ENCODE peak calls at places on chromosomes 6 and 20, in four cellular contexts. B is heart left ventricle; P is activated CD8-positive, alpha-beta T cell treated with anti-CD3 and anti-CD28 coated beads for 36 hours; L is NCI-H1694. J is an unnamed sample.

GRCh38 chr6:44028767-44029166 is 98.5 kb downstream of the MRPL14 start:
- DNase-seq in B (no peak), P (no peak), L (no peak), J (no peak)

GRCh38 chr6:2899596-2899995 is 3.5 kb downstream of the SERPINB9 start:
- DNase-seq in B (no peak), P (peak), L (no peak), J (no peak)

GRCh38 chr6:130843575-130844320 is 16.5 kb downstream of the SMLR1 start:
- DNase-seq in B (no peak), P (no peak), L (peak), J (peak)

GRCh38 chr6:104526383-104526782 is 333.3 kb downstream of the HACE1 start:
- DNase-seq in B (no peak), P (no peak), L (no peak), J (no peak)

GRCh38 chr6:113011803-113012202 is 664.7 kb downstream of the RFPL4B start:
- DNase-seq in B (no peak), P (no peak), L (no peak), J (no peak)

GRCh38 chr6:55578537-55579363 is at the start of gene HMGCLL1:
- DNase-seq in B (peak), P (no peak), L (peak), J (no peak)

GRCh38 chr20:29878777-29879442 is 1378.6 kb upstream of the DEFB115 start:
- DNase-seq in B (peak), P (peak), L (no peak), J (no peak)

GRCh38 chr6:36599791-36600209 is 5.6 kb downstream of the SRSF3 start:
- DNase-seq in B (no peak), P (peak), L (no peak), J (peak)

GRCh38 chr20:40009542-40009941 is 679.5 kb downstream of the MAFB start:
- DNase-seq in B (no peak), P (no peak), L (no peak), J (no peak)

GRCh38 chr20:1566701-1567100 is 9.2 kb upstream of the SIRPD start:
- DNase-seq in B (no peak), P (no peak), L (no peak), J (peak)

GRCh38 chr20:58219342-58219700 is 9.1 kb downstream of the ANKRD60 start:
- DNase-seq in B (no peak), P (no peak), L (no peak), J (peak)

GRCh38 chr6:48889429-48889828 is 573.6 kb downstream of the MMUT start:
- DNase-seq in B (no peak), P (no peak), L (no peak), J (no peak)